ENCODE peak calls at places on chromosomes 5 and 9, in eight cellular contexts. W is mammary epithelial cell, G is GM10248, X is epithelial cell of esophagus, C is lung, O is heart right ventricle, P is mesothelial cell of epicardium, E is astrocyte of the spinal cord. A is an unnamed sample.

GRCh38 chr9:3980771-3981170 is 319.1 kb downstream of the GLIS3 start:
- DNase-seq in W (no peak), G (no peak), X (no peak), C (no peak), O (no peak), P (no peak), E (peak), A (no peak)

GRCh38 chr5:158154226-158155005 is 295.5 kb upstream of the CLINT1 start:
- DNase-seq in W (peak), G (no peak), X (peak), C (no peak), O (no peak), P (no peak), E (peak), A (no peak)

GRCh38 chr5:58872670-58873273 is 289.9 kb downstream of the RAB3C start:
- DNase-seq in W (no peak), G (no peak), X (no peak), C (no peak), O (no peak), P (no peak), E (no peak), A (no peak)

GRCh38 chr5:907366-907765 is 14.7 kb downstream of the TRIP13 start:
- DNase-seq in W (no peak), G (no peak), X (no peak), C (no peak), O (no peak), P (no peak), E (no peak), A (no peak)

GRCh38 chr5:125812631-125813030 is 610.6 kb upstream of the GRAMD2B start:
- DNase-seq in W (no peak), G (no peak), X (no peak), C (no peak), O (no peak), P (no peak), E (no peak), A (no peak)

GRCh38 chr5:105145152-105145551 is 1582.6 kb upstream of the NUDT12 start:
- DNase-seq in W (no peak), G (no peak), X (no peak), C (no peak), O (no peak), P (no peak), E (no peak), A (no peak)

GRCh38 chr5:446864-447263 is 3.9 kb downstream of the EXOC3 start:
- DNase-seq in W (peak), G (peak), X (peak), C (no peak), O (peak), P (no peak), E (peak), A (peak)

GRCh38 chr5:92641031-92641962 is 939.7 kb downstream of the NR2F1-AS1 start:
- DNase-seq in W (peak), G (no peak), X (peak), C (no peak), O (no peak), P (no peak), E (peak), A (no peak)

GRCh38 chr5:110823571-110823970 is 84.8 kb downstream of the SLC25A46 start:
- DNase-seq in W (no peak), G (no peak), X (no peak), C (no peak), O (no peak), P (no peak), E (no peak), A (no peak)

GRCh38 chr5:127892467-127893207 is 189.4 kb downstream of the CCDC192 start:
- DNase-seq in W (peak), G (no peak), X (peak), C (no peak), O (no peak), P (no peak), E (peak), A (no peak)

GRCh38 chr5:1174122-1174936 is 27.1 kb upstream of the SLC6A19 start:
- DNase-seq in W (peak), G (peak), X (peak), C (peak), O (peak), P (peak), E (peak), A (peak)

GRCh38 chr5:145811834-145812625 is 23.1 kb downstream of the PRELID2 start:
- DNase-seq in W (peak), G (no peak), X (peak), C (no peak), O (no peak), P (no peak), E (peak), A (no peak)

GRCh38 chr9:113299800-113300292 is 3.3 kb downstream of the RNF183 start:
- DNase-seq in W (no peak), G (no peak), X (peak), C (peak), O (no peak), P (no peak), E (no peak), A (no peak)

GRCh38 chr5:82413302-82414042 is 135.3 kb upstream of the RPS23 start:
- DNase-seq in W (peak), G (no peak), X (peak), C (no peak), O (no peak), P (no peak), E (peak), A (no peak)

GRCh38 chr5:110342683-110343082 is 383.8 kb downstream of the TMEM232 start:
- DNase-seq in W (no peak), G (no peak), X (no peak), C (peak), O (no peak), P (no peak), E (no peak), A (no peak)

GRCh38 chr9:132209263-132209662 is 47.4 kb downstream of the NTNG2 start:
- DNase-seq in W (no peak), G (no peak), X (no peak), C (no peak), O (no peak), P (no peak), E (no peak), A (no peak)

GRCh38 chr9:134438204-134438788 is 112.0 kb downstream of the RXRA start:
- DNase-seq in W (no peak), G (no peak), X (peak), C (no peak), O (no peak), P (no peak), E (no peak), A (no peak)

GRCh38 chr9:34591091-34591910 is 1.8 kb upstream of the CNTFR start:
- DNase-seq in W (peak), G (peak), X (peak), C (peak), O (peak), P (peak), E (peak), A (peak)

GRCh38 chr5:111227805-111228204 is 3.6 kb downstream of the CAMK4 start:
- DNase-seq in W (peak), G (no peak), X (peak), C (no peak), O (no peak), P (no peak), E (peak), A (no peak)

GRCh38 chr5:43851741-43852140 is 248.8 kb downstream of the NNT start:
- DNase-seq in W (no peak), G (no peak), X (no peak), C (no peak), O (no peak), P (no peak), E (peak), A (no peak)

GRCh38 chr9:114911167-114911821 is 19.1 kb downstream of the TNFSF8 start:
- DNase-seq in W (peak), G (no peak), X (peak), C (no peak), O (no peak), P (no peak), E (peak), A (no peak)

GRCh38 chr5:81189875-81190467 is 43.2 kb upstream of the CKMT2 start:
- DNase-seq in W (no peak), G (no peak), X (no peak), C (no peak), O (no peak), P (no peak), E (no peak), A (no peak)

GRCh38 chr5:76468625-76469410 is 65.7 kb downstream of the IQGAP2 start:
- DNase-seq in W (no peak), G (no peak), X (peak), C (no peak), O (no peak), P (no peak), E (no peak), A (no peak)

GRCh38 chr5:74517700-74518099 is 122.8 kb downstream of the ENC1 start:
- DNase-seq in W (peak), G (no peak), X (peak), C (no peak), O (no peak), P (no peak), E (peak), A (no peak)

GRCh38 chr9:130570200-130570599 is 9.2 kb upstream of the FUBP3 start:
- DNase-seq in W (no peak), G (no peak), X (peak), C (no peak), O (no peak), P (no peak), E (peak), A (no peak)

GRCh38 chr9:120386390-120387131 is 193.4 kb downstream of the CDK5RAP2 start:
- DNase-seq in W (no peak), G (no peak), X (no peak), C (no peak), O (no peak), P (peak), E (peak), A (no peak)

GRCh38 chr5:101678494-101679193 is 617.4 kb downstream of the SLCO4C1 start:
- DNase-seq in W (peak), G (peak), X (peak), C (peak), O (peak), P (peak), E (peak), A (peak)

GRCh38 chr5:83564069-83564749 is 92.7 kb downstream of the VCAN start:
- DNase-seq in W (peak), G (peak), X (peak), C (no peak), O (no peak), P (no peak), E (peak), A (peak)

GRCh38 chr9:113317777-113318176 is 14.6 kb upstream of the RNF183 start:
- DNase-seq in W (no peak), G (no peak), X (no peak), C (no peak), O (no peak), P (no peak), E (no peak), A (no peak)

GRCh38 chr5:94754824-94755223 is 136.4 kb downstream of the SLF1 start:
- DNase-seq in W (peak), G (no peak), X (no peak), C (no peak), O (no peak), P (no peak), E (no peak), A (no peak)

GRCh38 chr5:88551724-88552345 is 283.2 kb upstream of the TMEM161B start:
- DNase-seq in W (no peak), G (no peak), X (no peak), C (no peak), O (no peak), P (no peak), E (no peak), A (no peak)

GRCh38 chr5:156411131-156411727 is 84.3 kb downstream of the SGCD start:
- DNase-seq in W (no peak), G (no peak), X (no peak), C (no peak), O (no peak), P (no peak), E (peak), A (no peak)

GRCh38 chr9:121483049-121483448 is 16.6 kb downstream of the GGTA1 start:
- DNase-seq in W (no peak), G (no peak), X (no peak), C (no peak), O (no peak), P (no peak), E (no peak), A (no peak)

GRCh38 chr5:14208071-14209021 is 65.2 kb downstream of the TRIO start:
- DNase-seq in W (peak), G (peak), X (peak), C (no peak), O (no peak), P (no peak), E (peak), A (no peak)

GRCh38 chr9:130433168-130433946 is 11.4 kb upstream of the ASS1 start:
- DNase-seq in W (peak), G (no peak), X (peak), C (no peak), O (peak), P (peak), E (peak), A (peak)

GRCh38 chr5:76787237-76787636 is 31.6 kb upstream of the F2RL1 start:
- DNase-seq in W (peak), G (no peak), X (peak), C (no peak), O (no peak), P (peak), E (peak), A (no peak)

GRCh38 chr5:115309751-115310370 is 13.4 kb upstream of the CCDC112 start:
- DNase-seq in W (peak), G (no peak), X (peak), C (no peak), O (no peak), P (no peak), E (peak), A (peak)

GRCh38 chr5:90861843-90862586 is 303.4 kb downstream of the ADGRV1 start:
- DNase-seq in W (no peak), G (no peak), X (peak), C (no peak), O (no peak), P (no peak), E (no peak), A (no peak)
- TF ChIP-seq CTCF in W (peak), G (no peak), X (peak), C (no peak), O (no peak), P (no peak), E (no peak), A (no peak)

GRCh38 chr9:104984994-104985393 is 57.0 kb upstream of the ABCA1 start:
- DNase-seq in W (no peak), G (no peak), X (no peak), C (no peak), O (no peak), P (no peak), E (no peak), A (no peak)
- TF ChIP-seq CTCF in W (no peak), G (no peak), X (no peak), C (no peak), O (no peak), P (no peak), E (no peak), A (no peak)

GRCh38 chr9:37392272-37392671 is 30.2 kb upstream of the GRHPR start:
- DNase-seq in W (no peak), G (no peak), X (no peak), C (no peak), O (no peak), P (no peak), E (no peak), A (no peak)

GRCh38 chr9:37395229-37395628 is 27.3 kb upstream of the GRHPR start:
- DNase-seq in W (no peak), G (no peak), X (no peak), C (no peak), O (no peak), P (no peak), E (no peak), A (no peak)

GRCh38 chr9:37395663-37396062 is 26.8 kb upstream of the GRHPR start:
- DNase-seq in W (no peak), G (no peak), X (no peak), C (no peak), O (no peak), P (no peak), E (no peak), A (no peak)

GRCh38 chr9:37386988-37387387 is 35.5 kb upstream of the GRHPR start:
- DNase-seq in W (no peak), G (no peak), X (no peak), C (no peak), O (no peak), P (no peak), E (no peak), A (no peak)

GRCh38 chr9:37390759-37391158 is 31.7 kb upstream of the GRHPR start:
- DNase-seq in W (peak), G (peak), X (peak), C (no peak), O (no peak), P (no peak), E (no peak), A (peak)
- TF ChIP-seq CTCF in W (peak), G (peak), X (peak), C (no peak), O (no peak), P (no peak), E (peak), A (peak)

GRCh38 chr5:120447706-120448239 is 16.3 kb upstream of the PRR16 start:
- DNase-seq in W (peak), G (no peak), X (peak), C (no peak), O (no peak), P (no peak), E (peak), A (no peak)
- TF ChIP-seq CTCF in W (peak), G (no peak), X (peak), C (no peak), O (no peak), P (no peak), E (no peak), A (no peak)

DNA sequence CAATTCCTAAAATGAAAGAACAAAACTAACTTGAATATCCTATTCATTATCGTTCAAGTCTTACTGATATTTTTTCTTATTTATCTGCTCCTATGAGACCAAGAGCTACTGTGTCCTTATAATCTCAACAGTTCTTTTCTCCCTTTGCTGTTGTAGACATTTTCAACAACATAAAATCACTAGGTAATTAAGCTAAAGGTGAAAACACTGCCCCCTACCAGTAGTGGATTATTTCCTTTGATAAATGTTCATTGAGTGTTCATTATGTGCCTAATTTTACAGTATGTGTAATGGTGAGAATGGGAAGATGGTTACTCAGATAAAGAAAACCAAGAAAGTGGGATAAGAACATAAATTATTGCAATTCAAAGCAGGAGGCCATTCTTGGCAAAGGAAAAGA is 41.4 kb upstream of the PAPPA start:
- DNase-seq in W (peak), G (no peak), X (peak), C (no peak), O (no peak), P (no peak), E (peak), A (no peak)
- TF ChIP-seq CTCF in W (peak), G (no peak), X (peak), C (no peak), O (peak), P (no peak), E (peak), A (no peak)

GRCh38 chr9:13278368-13279246 is 885 bp downstream of the MPDZ start:
- DNase-seq in W (peak), G (no peak), X (peak), C (peak), O (peak), P (peak), E (peak), A (no peak)

GRCh38 chr9:13278023-13278367 is 1.5 kb downstream of the MPDZ start:
- DNase-seq in W (no peak), G (no peak), X (no peak), C (no peak), O (no peak), P (no peak), E (no peak), A (no peak)

GRCh38 chr9:13282998-13283397 is 3.5 kb upstream of the MPDZ start:
- DNase-seq in W (no peak), G (no peak), X (no peak), C (no peak), O (no peak), P (no peak), E (no peak), A (no peak)

GRCh38 chr9:13281356-13282016 is 2.0 kb upstream of the MPDZ start:
- DNase-seq in W (no peak), G (no peak), X (no peak), C (no peak), O (no peak), P (no peak), E (no peak), A (no peak)

DNA sequence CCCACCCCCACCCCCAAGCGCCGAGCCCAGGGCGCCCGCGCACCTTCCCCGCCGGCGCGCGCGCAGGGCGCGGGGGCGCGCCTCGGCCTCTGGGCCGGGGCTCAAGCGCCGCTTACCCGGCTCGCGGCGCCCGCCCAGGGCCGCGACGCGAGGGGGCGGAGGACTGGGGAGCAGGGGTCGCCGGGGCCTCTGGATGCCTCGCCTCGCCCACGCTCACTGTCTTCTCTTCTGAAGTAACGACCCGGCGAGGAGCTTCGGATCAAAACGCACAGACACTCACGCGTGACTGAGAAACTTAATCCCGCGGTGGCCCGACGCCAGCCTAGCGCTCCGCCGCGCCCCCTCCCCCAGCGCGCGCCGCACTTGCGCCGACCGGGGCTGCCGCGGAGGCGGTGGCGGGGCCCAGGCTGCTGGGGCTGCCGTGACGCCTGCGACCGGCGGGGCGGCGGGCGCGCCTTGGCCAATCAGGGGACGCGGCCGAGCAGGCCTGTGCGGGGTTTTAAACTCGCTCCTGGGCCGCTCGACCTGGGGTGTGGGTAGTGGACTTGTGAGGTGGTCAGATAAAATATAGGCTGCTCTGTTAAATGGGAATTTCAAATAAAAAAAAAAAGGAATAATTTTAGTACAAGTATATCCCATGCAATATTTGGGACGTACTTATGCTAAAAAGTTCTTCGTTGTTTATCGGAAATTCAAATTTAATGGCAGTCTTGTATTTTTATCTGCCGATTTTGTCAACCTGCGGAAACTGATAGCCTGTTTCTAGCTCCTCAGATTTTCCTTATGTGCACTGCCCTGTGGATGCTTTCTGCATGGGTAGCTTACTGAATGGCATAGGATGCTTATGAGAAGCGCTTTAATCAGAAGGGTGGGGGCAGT is at the start of gene MPDZ:
- DNase-seq in W (peak), G (no peak), X (peak), C (peak), O (peak), P (peak), E (peak), A (no peak)
- TF ChIP-seq CTCF in W (no peak), G (no peak), X (no peak), C (no peak), O (peak), P (no peak), E (no peak), A (no peak)

DNA sequence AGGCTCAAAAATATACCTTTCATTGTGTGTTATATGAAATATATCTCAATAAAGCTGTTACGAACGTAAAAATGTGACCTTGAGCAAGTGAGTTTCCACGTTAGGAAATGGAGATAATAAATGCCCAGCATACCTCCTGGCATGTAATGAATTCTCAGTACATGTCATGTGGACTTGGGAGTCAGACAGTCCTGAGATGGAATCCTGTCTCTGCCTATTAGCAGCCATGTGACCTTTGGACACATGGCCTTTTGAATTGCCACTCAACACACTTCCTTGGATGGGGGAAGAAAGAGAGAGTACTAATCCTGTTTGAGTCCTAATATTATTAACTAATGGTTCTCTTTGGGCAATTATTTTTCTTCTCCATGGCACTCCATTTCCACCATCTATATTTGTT is 25.7 kb downstream of the TRIM32 start:
- DNase-seq in W (no peak), G (no peak), X (no peak), C (no peak), O (no peak), P (no peak), E (no peak), A (no peak)
- TF ChIP-seq CTCF in W (no peak), G (no peak), X (no peak), C (no peak), O (no peak), P (no peak), E (no peak), A (no peak)

A was measured in GM20000.